ENCODE peak calls at places on chromosomes 4 and X, in six cellular contexts. J is GM23248; U is HEK293T; C is AG04450; R is activated naive CD8-positive, alpha-beta T cell treated with anti-CD3 and anti-CD28 coated beads, Interleukin-2, amount 50 U/mL, for 24 hours; Q is NCI-H2029 treated with DMSO at 0.1 percent for 48 hours. G is an unnamed sample.
A peak's percentile ranks its signal among the peaks of the same experiment; 100 is the strongest.

GRCh38 chrX:56789518-56790070 is 60.6 kb downstream of the NBDY start:
- DNase-seq in R (no peak), C (no peak), Q (no peak), J (no peak), U (no peak), G (no peak)

GRCh38 chr4:25320374-25321172 is 8.0 kb downstream of the ZCCHC4 start:
- DNase-seq in R (no peak), J (peak; percentile 89), Q (no peak), C (peak; percentile 69), U (no peak), G (no peak)

GRCh38 chrX:52988985-52989917 is 30.9 kb upstream of the FAM156A start:
- DNase-seq in J (peak; percentile 20), R (no peak), U (no peak), C (no peak), Q (no peak), G (no peak)

GRCh38 chrX:116246261-116246660 is 75.7 kb downstream of the AGTR2 start:
- DNase-seq in J (peak; percentile 40), Q (no peak), R (no peak), U (no peak), C (no peak), G (no peak)

GRCh38 chr4:121192500-121192899 is 28.4 kb upstream of the TNIP3 start:
- DNase-seq in C (peak; percentile 15), J (peak; percentile 73), R (no peak), U (peak; percentile 40), Q (peak; percentile 0), G (peak; percentile 55)

GRCh38 chr4:112245383-112245782 is 13.8 kb downstream of the AP1AR start:
- DNase-seq in J (peak; percentile 28), Q (no peak), R (no peak), U (no peak), C (no peak), G (no peak)

GRCh38 chrX:30971761-30972603 is 82.9 kb upstream of the TAB3 start:
- DNase-seq in J (peak; percentile 66), Q (no peak), U (peak; percentile 61), C (peak; percentile 16), R (peak; percentile 2), G (peak; percentile 67)

GRCh38 chr4:118911162-118911791 is 22.6 kb downstream of the SYNPO2 start:
- DNase-seq in J (peak; percentile 54), Q (no peak), R (no peak), C (no peak), U (no peak), G (no peak)

GRCh38 chrX:72572248-72573157 is at the start of gene HDAC8:
- DNase-seq in R (peak; percentile 47), C (peak; percentile 55), U (peak; percentile 84), J (peak; percentile 81), Q (peak; percentile 61), G (peak; percentile 76)

GRCh38 chrX:133661962-133662839 is 246.9 kb upstream of the GPC4 start:
- DNase-seq in R (no peak), U (no peak), C (no peak), Q (no peak), J (peak; percentile 79), G (no peak)

GRCh38 chrX:38552721-38553120 is 8.6 kb upstream of the TSPAN7 start:
- DNase-seq in J (no peak), C (no peak), U (no peak), Q (no peak), R (no peak), G (no peak)

GRCh38 chr4:109015413-109015810 is 252.6 kb upstream of the ETNPPL start:
- DNase-seq in Q (no peak), U (no peak), J (no peak), C (no peak), R (no peak), G (no peak)

GRCh38 chr4:144353240-144353639 is 212.7 kb upstream of the GYPA start:
- DNase-seq in C (no peak), R (no peak), J (no peak), Q (no peak), U (no peak), G (no peak)

G was measured in T47D.